ENCODE peak calls at places on chromosomes 5 and 9, in nine cellular contexts. One of them, this sample, is unnamed. For H3K4me1, the result is how much of the 10 kb centered on the place peaks cover.

GRCh38 chr9:79189511-79189924 is 382.2 kb upstream of the TLE4 start:
- DNase-seq in iPS DF 6.9: no peak
- DNase-seq in OCI-LY7: no peak
- DNase-seq in lower lobe of right lung: no peak
- DNase-seq in SJSA1: peak
- DNase-seq in A549: peak
- DNase-seq in neural progenitor cell: no peak
- DNase-seq in stomach: no peak
- DNase-seq in left lung: no peak
- DNase-seq in this sample: no peak

GRCh38 chr9:97506264-97506663 is 4.8 kb downstream of the TMOD1 start:
- DNase-seq in iPS DF 6.9: no peak
- DNase-seq in OCI-LY7: no peak
- DNase-seq in lower lobe of right lung: no peak
- DNase-seq in SJSA1: no peak
- DNase-seq in A549: no peak
- DNase-seq in neural progenitor cell: no peak
- DNase-seq in stomach: no peak
- DNase-seq in left lung: no peak
- DNase-seq in this sample: no peak

GRCh38 chr5:66538531-66538930 is 57.7 kb upstream of the MAST4 start:
- DNase-seq in iPS DF 6.9: no peak
- DNase-seq in OCI-LY7: no peak
- DNase-seq in lower lobe of right lung: no peak
- DNase-seq in SJSA1: no peak
- DNase-seq in A549: no peak
- DNase-seq in neural progenitor cell: no peak
- DNase-seq in stomach: no peak
- DNase-seq in left lung: no peak
- DNase-seq in this sample: no peak

GRCh38 chr9:131807131-131807990 is 67.5 kb upstream of the RAPGEF1 start:
- DNase-seq in iPS DF 6.9: peak
- DNase-seq in OCI-LY7: no peak
- DNase-seq in lower lobe of right lung: no peak
- DNase-seq in SJSA1: no peak
- DNase-seq in A549: no peak
- DNase-seq in neural progenitor cell: peak
- DNase-seq in stomach: no peak
- DNase-seq in left lung: no peak
- DNase-seq in this sample: no peak

GRCh38 chr9:36398745-36399144 is 1.3 kb downstream of the RNF38 start:
- DNase-seq in iPS DF 6.9: no peak
- DNase-seq in OCI-LY7: no peak
- DNase-seq in lower lobe of right lung: no peak
- DNase-seq in SJSA1: peak
- DNase-seq in A549: no peak
- DNase-seq in neural progenitor cell: no peak
- DNase-seq in stomach: no peak
- DNase-seq in left lung: no peak
- DNase-seq in this sample: no peak

GRCh38 chr9:4842734-4843133 is 50.0 kb downstream of the RCL1 start:
- DNase-seq in iPS DF 6.9: no peak
- DNase-seq in OCI-LY7: no peak
- DNase-seq in lower lobe of right lung: no peak
- DNase-seq in SJSA1: no peak
- DNase-seq in A549: no peak
- DNase-seq in neural progenitor cell: no peak
- DNase-seq in stomach: no peak
- DNase-seq in left lung: no peak
- DNase-seq in this sample: no peak

GRCh38 chr5:11335881-11336760 is 568.1 kb downstream of the CTNND2 start:
- DNase-seq in iPS DF 6.9: no peak
- DNase-seq in OCI-LY7: no peak
- DNase-seq in lower lobe of right lung: no peak
- DNase-seq in SJSA1: no peak
- DNase-seq in A549: no peak
- DNase-seq in neural progenitor cell: no peak
- DNase-seq in stomach: no peak
- DNase-seq in left lung: no peak
- DNase-seq in this sample: no peak

GRCh38 chr5:2295476-2295875 is 412.8 kb upstream of the IRX4 start:
- DNase-seq in iPS DF 6.9: no peak
- DNase-seq in OCI-LY7: no peak
- DNase-seq in lower lobe of right lung: no peak
- DNase-seq in SJSA1: no peak
- DNase-seq in A549: no peak
- DNase-seq in neural progenitor cell: no peak
- DNase-seq in stomach: no peak
- DNase-seq in left lung: no peak
- DNase-seq in this sample: no peak

GRCh38 chr5:123156577-123157296 is 67.7 kb downstream of the PRDM6 start:
- DNase-seq in iPS DF 6.9: no peak
- DNase-seq in OCI-LY7: no peak
- DNase-seq in lower lobe of right lung: no peak
- DNase-seq in SJSA1: peak
- DNase-seq in A549: no peak
- DNase-seq in neural progenitor cell: no peak
- DNase-seq in stomach: no peak
- DNase-seq in left lung: no peak
- DNase-seq in this sample: no peak

GRCh38 chr5:11528720-11529119 is 375.5 kb downstream of the CTNND2 start:
- DNase-seq in iPS DF 6.9: no peak
- DNase-seq in OCI-LY7: no peak
- DNase-seq in lower lobe of right lung: no peak
- DNase-seq in SJSA1: no peak
- DNase-seq in A549: no peak
- DNase-seq in neural progenitor cell: no peak
- DNase-seq in stomach: no peak
- DNase-seq in left lung: no peak
- DNase-seq in this sample: no peak

DNA sequence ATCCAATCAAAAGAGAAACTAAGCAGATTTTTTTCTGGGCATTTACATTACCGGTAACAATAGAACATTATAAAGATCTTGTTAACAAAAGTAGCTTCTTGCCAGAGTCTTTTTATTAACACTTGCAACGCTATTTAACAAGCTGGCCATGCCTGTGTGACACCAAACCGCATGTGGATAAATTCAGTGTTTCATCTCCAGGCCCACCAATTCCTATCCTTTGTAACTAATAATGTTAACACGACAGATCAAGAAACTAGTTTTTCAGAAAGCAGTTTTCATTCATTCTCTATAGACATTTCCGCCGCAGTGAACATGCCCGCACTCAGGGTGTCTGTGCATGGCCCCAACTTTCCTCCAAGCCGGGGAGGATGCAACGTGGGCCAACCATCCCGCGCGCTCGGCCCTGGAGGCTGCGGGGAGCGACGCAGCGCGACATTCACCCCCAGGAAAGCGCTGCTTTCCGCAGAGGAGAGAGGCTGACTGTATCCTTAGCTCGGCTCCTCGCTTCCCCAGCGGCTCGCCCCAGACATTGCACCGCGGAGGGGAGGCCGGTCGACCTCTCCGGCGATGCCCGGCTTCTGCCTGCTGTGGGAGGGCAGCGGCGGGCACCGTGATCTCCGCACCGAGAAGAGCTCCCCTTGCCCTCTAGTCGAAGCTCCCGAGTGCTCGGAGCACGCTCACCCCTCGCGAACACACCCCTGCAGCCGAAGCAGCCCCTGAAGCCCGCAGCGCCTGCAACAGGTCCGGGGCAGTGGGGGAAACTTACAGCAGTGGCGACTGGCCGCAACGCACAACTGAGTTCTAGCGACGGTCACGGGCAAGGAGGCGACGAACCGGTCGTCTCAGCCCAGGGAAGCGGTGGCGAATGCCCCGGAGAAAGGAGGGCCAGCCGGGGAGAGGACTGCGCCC is 734 bp downstream of the ENC1 start:
- DNase-seq in iPS DF 6.9: no peak
- DNase-seq in OCI-LY7: peak
- DNase-seq in lower lobe of right lung: peak
- DNase-seq in SJSA1: no peak
- DNase-seq in A549: peak
- DNase-seq in neural progenitor cell: peak
- DNase-seq in stomach: peak
- DNase-seq in left lung: peak
- DNase-seq in this sample: no peak
- H3K4me1 ChIP-seq in iPS DF 6.9: under half
- H3K4me1 ChIP-seq in OCI-LY7: under half
- H3K4me1 ChIP-seq in lower lobe of right lung: half or more
- H3K4me1 ChIP-seq in SJSA1: half or more
- H3K4me1 ChIP-seq in A549: under half
- H3K4me1 ChIP-seq in neural progenitor cell: under half
- H3K4me1 ChIP-seq in stomach: half or more
- H3K4me1 ChIP-seq in left lung: under half
- H3K4me1 ChIP-seq in this sample: under half

GRCh38 chr5:51889703-51890102 is 506.5 kb downstream of the ISL1 start:
- DNase-seq in iPS DF 6.9: no peak
- DNase-seq in OCI-LY7: no peak
- DNase-seq in lower lobe of right lung: no peak
- DNase-seq in SJSA1: no peak
- DNase-seq in A549: no peak
- DNase-seq in neural progenitor cell: no peak
- DNase-seq in stomach: no peak
- DNase-seq in left lung: no peak
- DNase-seq in this sample: no peak

GRCh38 chr5:51892680-51893079 is 509.4 kb downstream of the ISL1 start:
- DNase-seq in iPS DF 6.9: no peak
- DNase-seq in OCI-LY7: no peak
- DNase-seq in lower lobe of right lung: no peak
- DNase-seq in SJSA1: no peak
- DNase-seq in A549: no peak
- DNase-seq in neural progenitor cell: no peak
- DNase-seq in stomach: no peak
- DNase-seq in left lung: no peak
- DNase-seq in this sample: no peak

GRCh38 chr5:51895834-51896233 is 512.6 kb downstream of the ISL1 start:
- DNase-seq in iPS DF 6.9: no peak
- DNase-seq in OCI-LY7: no peak
- DNase-seq in lower lobe of right lung: no peak
- DNase-seq in SJSA1: no peak
- DNase-seq in A549: no peak
- DNase-seq in neural progenitor cell: no peak
- DNase-seq in stomach: no peak
- DNase-seq in left lung: no peak
- DNase-seq in this sample: no peak

GRCh38 chr5:51890435-51891116 is 507.3 kb downstream of the ISL1 start:
- DNase-seq in iPS DF 6.9: no peak
- DNase-seq in OCI-LY7: no peak
- DNase-seq in lower lobe of right lung: no peak
- DNase-seq in SJSA1: no peak
- DNase-seq in A549: no peak
- DNase-seq in neural progenitor cell: no peak
- DNase-seq in stomach: no peak
- DNase-seq in left lung: no peak
- DNase-seq in this sample: no peak
- H3K4me3 ChIP-seq in iPS DF 6.9: no peak
- H3K4me3 ChIP-seq in OCI-LY7: no peak
- H3K4me3 ChIP-seq in lower lobe of right lung: no peak
- H3K4me3 ChIP-seq in SJSA1: no peak
- H3K4me3 ChIP-seq in A549: no peak
- H3K4me3 ChIP-seq in neural progenitor cell: no peak
- H3K4me3 ChIP-seq in stomach: no peak
- H3K4me3 ChIP-seq in left lung: no peak
- H3K4me3 ChIP-seq in this sample: no peak

DNA sequence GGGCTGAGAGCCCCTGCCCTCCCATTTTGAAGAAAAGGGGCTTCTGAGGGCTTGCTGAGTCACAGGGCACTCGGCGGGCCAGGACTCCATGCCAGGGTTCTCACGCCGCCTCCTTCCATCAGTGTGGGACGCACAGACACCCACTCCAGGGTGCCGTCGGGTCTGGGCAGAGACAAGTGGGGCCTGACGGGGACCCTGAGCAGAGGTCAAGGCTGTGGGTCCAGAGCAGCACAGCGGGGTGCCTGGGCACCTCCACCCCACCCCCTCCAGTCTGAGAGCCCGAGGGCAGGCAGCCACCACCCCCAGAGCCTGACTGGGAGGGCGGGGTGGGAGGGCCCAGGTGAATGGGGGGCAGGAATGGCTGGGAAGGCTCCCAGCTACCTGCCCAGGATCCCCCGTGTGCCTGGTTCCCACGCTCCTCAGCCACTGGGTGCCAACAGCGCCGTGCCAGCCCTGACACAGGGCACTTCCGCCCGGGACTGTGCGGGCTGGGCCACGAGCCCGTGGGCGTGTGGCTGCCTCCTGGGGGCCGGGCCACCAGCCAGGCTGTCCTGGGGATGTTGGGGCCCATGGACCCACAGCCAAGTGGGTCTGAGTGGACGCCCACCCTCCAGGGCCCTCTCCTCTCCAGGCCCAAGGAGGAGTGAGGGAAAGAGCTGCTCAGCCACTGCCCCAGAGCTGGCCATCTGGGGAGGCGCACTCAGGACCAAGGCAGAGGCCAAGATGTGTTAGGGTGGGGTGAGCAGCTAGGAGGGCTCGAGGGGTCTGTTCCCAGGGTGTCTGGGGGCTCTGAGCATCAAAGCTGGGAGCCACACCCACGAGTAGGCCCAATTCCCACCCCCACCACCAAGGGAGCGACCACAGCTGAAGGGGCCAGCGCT is 10.1 kb upstream of the NRARP start:
- DNase-seq in iPS DF 6.9: no peak
- DNase-seq in OCI-LY7: no peak
- DNase-seq in lower lobe of right lung: peak
- DNase-seq in SJSA1: no peak
- DNase-seq in A549: peak
- DNase-seq in neural progenitor cell: no peak
- DNase-seq in stomach: no peak
- DNase-seq in left lung: no peak
- DNase-seq in this sample: no peak
- H3K4me1 ChIP-seq in iPS DF 6.9: under half
- H3K4me1 ChIP-seq in OCI-LY7: under half
- H3K4me1 ChIP-seq in lower lobe of right lung: under half
- H3K4me1 ChIP-seq in SJSA1: under half
- H3K4me1 ChIP-seq in A549: under half
- H3K4me1 ChIP-seq in neural progenitor cell: under half
- H3K4me1 ChIP-seq in stomach: half or more
- H3K4me1 ChIP-seq in left lung: under half
- H3K4me1 ChIP-seq in this sample: under half

DNA sequence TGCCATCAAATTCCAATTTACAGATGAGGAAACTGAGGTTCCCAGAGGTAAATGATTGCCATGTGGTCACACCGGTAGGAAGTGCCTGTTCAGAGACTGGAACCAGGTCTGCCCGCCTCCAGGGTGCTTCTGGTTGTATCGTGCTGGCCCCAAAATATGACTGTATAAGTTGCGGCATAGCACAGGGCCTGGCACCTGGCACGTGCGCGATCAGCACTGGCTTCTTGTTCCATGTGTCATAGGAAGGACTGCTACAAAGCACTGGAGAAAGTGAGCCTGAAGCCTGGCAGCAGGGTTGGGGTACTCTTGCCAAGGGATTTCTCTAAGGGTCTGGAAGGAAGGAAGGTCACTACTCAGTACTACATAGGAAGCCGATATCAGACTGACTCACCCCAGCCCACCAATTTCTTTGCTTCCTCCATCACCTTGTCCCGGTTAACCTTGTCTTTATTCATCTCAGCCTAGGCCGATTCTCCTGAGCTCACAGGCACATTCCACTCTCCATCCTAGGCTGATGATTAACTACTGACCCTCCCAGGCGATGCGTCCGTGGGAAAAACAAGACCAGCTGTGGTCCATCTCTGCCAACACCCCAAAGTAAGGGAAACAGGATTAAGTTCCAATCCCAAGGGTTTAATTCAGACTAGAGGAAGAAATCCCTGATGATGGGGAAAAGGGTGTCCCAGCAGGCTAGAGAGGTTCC is 1.8 kb downstream of the HRH2 start:
- DNase-seq in iPS DF 6.9: no peak
- DNase-seq in OCI-LY7: no peak
- DNase-seq in lower lobe of right lung: no peak
- DNase-seq in SJSA1: no peak
- DNase-seq in A549: no peak
- DNase-seq in neural progenitor cell: no peak
- DNase-seq in stomach: no peak
- DNase-seq in left lung: no peak
- DNase-seq in this sample: no peak
- H3K4me3 ChIP-seq in iPS DF 6.9: no peak
- H3K4me3 ChIP-seq in OCI-LY7: no peak
- H3K4me3 ChIP-seq in lower lobe of right lung: peak
- H3K4me3 ChIP-seq in SJSA1: no peak
- H3K4me3 ChIP-seq in A549: no peak
- H3K4me3 ChIP-seq in neural progenitor cell: no peak
- H3K4me3 ChIP-seq in stomach: no peak
- H3K4me3 ChIP-seq in left lung: peak
- H3K4me3 ChIP-seq in this sample: no peak

This sample was measured in Peyer's patch.